ENCODE peak calls at places on chromosomes 13 and 19, in eight cellular contexts. O is hypothalamus; H is neural progenitor cell; N is iris pigment epithelial cell; A is OCI-LY7; F is effector memory CD4-positive, alpha-beta T cell; Y is NCI-H345; V is NCI-H748 treated with DMSO at 0.1 percent for 48 hours. B is an unnamed sample.

GRCh38 chr19:677201-677600 is 1.0 kb downstream of the FSTL3 start:
- DNase-seq in O (no peak), H (no peak), N (peak; percentile 88), A (no peak), F (no peak), Y (peak; percentile 22), V (no peak), B (no peak)

GRCh38 chr13:74338341-74338740 is 204.1 kb upstream of the KLF12 start:
- DNase-seq in O (no peak), H (no peak), N (no peak), A (no peak), F (no peak), Y (no peak), V (no peak), B (no peak)

GRCh38 chr19:13097331-13098258 is 5.1 kb downstream of the LYL1 start:
- DNase-seq in O (no peak), H (peak; percentile 49), N (no peak), A (no peak), F (no peak), Y (no peak), V (no peak), B (peak; percentile 62)

GRCh38 chr13:29110003-29110402 is 289.9 kb downstream of the MTUS2 start:
- DNase-seq in O (no peak), H (no peak), N (no peak), A (no peak), F (no peak), Y (no peak), V (no peak), B (no peak)

GRCh38 chr13:50366488-50367174 is 351.4 kb downstream of the KCNRG start:
- DNase-seq in O (no peak), H (no peak), N (no peak), A (no peak), F (no peak), Y (peak; percentile 38), V (peak; percentile 99), B (no peak)

GRCh38 chr19:3746371-3747056 is 15.0 kb downstream of the APBA3 start:
- DNase-seq in O (no peak), H (no peak), N (no peak), A (no peak), F (no peak), Y (no peak), V (no peak), B (no peak)

GRCh38 chr19:50159078-50159477 is 4.0 kb downstream of the IZUMO2 start:
- DNase-seq in O (no peak), H (no peak), N (no peak), A (no peak), F (no peak), Y (no peak), V (no peak), B (no peak)

GRCh38 chr13:28755546-28755870 is 36.7 kb upstream of the SLC46A3 start:
- DNase-seq in O (no peak), H (no peak), N (no peak), A (no peak), F (no peak), Y (no peak), V (no peak), B (no peak)

GRCh38 chr13:28324181-28324789 is 170.6 kb downstream of the FLT1 start:
- DNase-seq in O (no peak), H (peak; percentile 84), N (peak; percentile 73), A (peak; percentile 76), F (peak; percentile 2), Y (peak; percentile 44), V (peak; percentile 82), B (peak; percentile 81)

GRCh38 chr19:51689751-51690358 is 3.3 kb upstream of the SPACA6 start:
- DNase-seq in O (peak; percentile 48), H (peak; percentile 77), N (peak; percentile 56), A (no peak), F (no peak), Y (no peak), V (no peak), B (no peak)

GRCh38 chr19:35637165-35637564 is 4.4 kb upstream of the ETV2 start:
- DNase-seq in O (no peak), H (no peak), N (no peak), A (no peak), F (no peak), Y (no peak), V (no peak), B (no peak)

GRCh38 chr13:26589754-26590153 is 32.3 kb downstream of the WASF3 start:
- DNase-seq in O (no peak), H (no peak), N (peak; percentile 74), A (no peak), F (no peak), Y (no peak), V (no peak), B (no peak)

GRCh38 chr13:48727252-48728011 is 73.7 kb downstream of the CYSLTR2 start:
- DNase-seq in O (no peak), H (no peak), N (peak; percentile 67), A (no peak), F (no peak), Y (no peak), V (no peak), B (no peak)

GRCh38 chr13:43298799-43299198 is 275.4 kb downstream of the DNAJC15 start:
- DNase-seq in O (no peak), H (no peak), N (no peak), A (no peak), F (no peak), Y (peak; percentile 25), V (no peak), B (no peak)

GRCh38 chr13:40477623-40478608 is 188.5 kb downstream of the FOXO1 start:
- DNase-seq in O (no peak), H (peak; percentile 18), N (peak; percentile 33), A (peak; percentile 54), F (no peak), Y (no peak), V (no peak), B (no peak)

GRCh38 chr13:99144306-99144705 is 56.3 kb upstream of the UBAC2 start:
- DNase-seq in O (no peak), H (no peak), N (no peak), A (no peak), F (no peak), Y (no peak), V (no peak), B (no peak)

GRCh38 chr19:14114854-14115253 is 2.7 kb downstream of the PRKACA start:
- DNase-seq in O (no peak), H (peak; percentile 60), N (no peak), A (peak; percentile 57), F (peak; percentile 19), Y (no peak), V (no peak), B (peak; percentile 85)

GRCh38 chr13:46799139-46799538 is 2.2 kb upstream of the ESD start:
- DNase-seq in O (no peak), H (no peak), N (no peak), A (no peak), F (no peak), Y (no peak), V (no peak), B (no peak)

GRCh38 chr19:44866672-44867071 is 20.6 kb downstream of the NECTIN2 start:
- DNase-seq in O (no peak), H (no peak), N (no peak), A (no peak), F (no peak), Y (no peak), V (no peak), B (no peak)

GRCh38 chr19:37925212-37925611 is 18.2 kb downstream of the SIPA1L3 start:
- DNase-seq in O (no peak), H (no peak), N (no peak), A (no peak), F (no peak), Y (no peak), V (no peak), B (no peak)

GRCh38 chr19:39411832-39412099 is 703 bp upstream of the PLEKHG2 start:
- DNase-seq in O (peak; percentile 43), H (peak; percentile 93), N (peak; percentile 88), A (peak; percentile 95), F (peak; percentile 86), Y (peak; percentile 96), V (peak; percentile 99), B (no peak)

GRCh38 chr13:40776232-40776631 is 5.2 kb upstream of the MRPS31 start:
- DNase-seq in O (no peak), H (no peak), N (no peak), A (no peak), F (no peak), Y (no peak), V (no peak), B (no peak)

GRCh38 chr13:51895906-51896888 is 34.4 kb downstream of the CCDC70 start:
- DNase-seq in O (no peak), H (peak; percentile 74), N (peak; percentile 70), A (peak; percentile 61), F (peak; percentile 4), Y (peak; percentile 4), V (peak; percentile 6), B (peak; percentile 69)

GRCh38 chr13:106318941-106319411 is 216.5 kb downstream of the EFNB2 start:
- DNase-seq in O (no peak), H (no peak), N (peak; percentile 99), A (no peak), F (no peak), Y (no peak), V (no peak), B (no peak)

GRCh38 chr13:34655554-34655953 is 286.5 kb upstream of the NBEA start:
- DNase-seq in O (no peak), H (no peak), N (no peak), A (no peak), F (no peak), Y (no peak), V (no peak), B (no peak)

GRCh38 chr13:47813683-47814082 is 187.4 kb downstream of the SUCLA2 start:
- DNase-seq in O (no peak), H (no peak), N (no peak), A (no peak), F (no peak), Y (no peak), V (no peak), B (no peak)

GRCh38 chr19:33524024-33524664 is 2.6 kb upstream of the PEPD start:
- DNase-seq in O (no peak), H (no peak), N (no peak), A (no peak), F (no peak), Y (no peak), V (no peak), B (no peak)

GRCh38 chr13:25783480-25784081 is 268.2 kb downstream of the SHISA2 start:
- DNase-seq in O (no peak), H (no peak), N (no peak), A (no peak), F (no peak), Y (no peak), V (peak; percentile 38), B (no peak)

GRCh38 chr19:38734426-38735256 is 9.6 kb downstream of the CAPN12 start:
- DNase-seq in O (no peak), H (peak; percentile 41), N (no peak), A (peak; percentile 66), F (peak; percentile 18), Y (no peak), V (no peak), B (no peak)

GRCh38 chr13:28586585-28587540 is 72.1 kb upstream of the POMP start:
- DNase-seq in O (no peak), H (no peak), N (no peak), A (no peak), F (no peak), Y (peak; percentile 33), V (no peak), B (no peak)